ENCODE peak calls at places on chromosomes 3 and 15, in six cellular contexts. Y is SK-N-SH, B is GM12878, W is H1, O is K562, M is HepG2. I is an unnamed sample.
A peak's percentile ranks its signal among the peaks of the same experiment; 100 is the strongest.

GRCh38 chr3:135014575-135014974 is 219.5 kb downstream of the EPHB1 start:
- DNase-seq in B (no peak), M (no peak), Y (no peak), O (no peak), W (no peak), I (no peak)

GRCh38 chr15:79003896-79004295 is 59.0 kb upstream of the CTSH start:
- DNase-seq in Y (no peak), B (no peak), M (no peak), W (no peak), O (no peak), I (no peak)

GRCh38 chr3:125072310-125072709 is 16.5 kb upstream of the HEG1 start:
- DNase-seq in Y (no peak), B (no peak), W (no peak), M (no peak), O (no peak), I (no peak)

GRCh38 chr3:194277547-194278091 is 73.5 kb downstream of the CPN2 start:
- DNase-seq in Y (peak; percentile 49), M (no peak), B (no peak), O (no peak), W (no peak), I (no peak)

GRCh38 chr3:188468196-188468595 is 314.2 kb downstream of the LPP start:
- DNase-seq in O (no peak), Y (no peak), W (no peak), B (no peak), M (no peak), I (no peak)

GRCh38 chr3:81218023-81218422 is 543.4 kb downstream of the GBE1 start:
- DNase-seq in Y (peak; percentile 40), B (no peak), M (peak; percentile 23), W (no peak), O (no peak), I (no peak)

GRCh38 chr15:35460616-35461015 is 85.3 kb downstream of the DPH6 start:
- DNase-seq in W (no peak), Y (no peak), O (no peak), M (no peak), B (no peak), I (no peak)

GRCh38 chr15:93942140-93942808 is 289.1 kb upstream of the MCTP2 start:
- DNase-seq in B (no peak), O (no peak), M (no peak), W (no peak), Y (no peak), I (no peak)

GRCh38 chr3:131277836-131278497 is 103.6 kb upstream of the NUDT16 start:
- DNase-seq in O (no peak), W (no peak), M (no peak), Y (no peak), B (no peak), I (no peak)

GRCh38 chr3:152328841-152329240 is 60.1 kb downstream of the MBNL1 start:
- DNase-seq in O (no peak), B (no peak), M (peak; percentile 78), W (no peak), Y (no peak), I (no peak)

GRCh38 chr3:171404376-171404982 is 55.7 kb downstream of the TNIK start:
- DNase-seq in M (no peak), W (no peak), O (no peak), B (no peak), Y (no peak), I (no peak)

GRCh38 chr3:188431553-188431952 is 277.6 kb downstream of the LPP start:
- DNase-seq in Y (no peak), O (no peak), B (no peak), M (no peak), W (no peak), I (peak; percentile 33)

GRCh38 chr15:60480149-60480548 is 1.2 kb upstream of the ICE2 start:
- DNase-seq in W (no peak), B (peak; percentile 31), O (no peak), Y (no peak), M (no peak), I (no peak)

GRCh38 chr3:172202797-172203196 is 163.4 kb downstream of the FNDC3B start:
- DNase-seq in B (no peak), W (no peak), O (no peak), Y (no peak), M (no peak), I (no peak)

GRCh38 chr3:79672075-79672474 is 95.7 kb downstream of the ROBO1 start:
- DNase-seq in W (no peak), O (no peak), M (no peak), Y (no peak), B (no peak), I (no peak)

GRCh38 chr3:15055019-15055557 is 10.0 kb downstream of the MRPS25 start:
- DNase-seq in M (no peak), W (no peak), B (peak; percentile 54), O (peak; percentile 55), Y (no peak), I (no peak)

GRCh38 chr3:151925876-151926275 is 52.4 kb downstream of the SUCNR1 start:
- DNase-seq in O (no peak), W (no peak), Y (no peak), B (no peak), M (no peak), I (no peak)

GRCh38 chr15:87764461-87765236 is 491.9 kb downstream of the NTRK3 start:
- DNase-seq in W (no peak), M (no peak), Y (peak; percentile 28), B (no peak), O (no peak), I (no peak)

GRCh38 chr3:11390411-11391171 is 118.4 kb downstream of the ATG7 start:
- DNase-seq in B (no peak), Y (no peak), O (no peak), W (no peak), M (no peak), I (no peak)

DNA sequence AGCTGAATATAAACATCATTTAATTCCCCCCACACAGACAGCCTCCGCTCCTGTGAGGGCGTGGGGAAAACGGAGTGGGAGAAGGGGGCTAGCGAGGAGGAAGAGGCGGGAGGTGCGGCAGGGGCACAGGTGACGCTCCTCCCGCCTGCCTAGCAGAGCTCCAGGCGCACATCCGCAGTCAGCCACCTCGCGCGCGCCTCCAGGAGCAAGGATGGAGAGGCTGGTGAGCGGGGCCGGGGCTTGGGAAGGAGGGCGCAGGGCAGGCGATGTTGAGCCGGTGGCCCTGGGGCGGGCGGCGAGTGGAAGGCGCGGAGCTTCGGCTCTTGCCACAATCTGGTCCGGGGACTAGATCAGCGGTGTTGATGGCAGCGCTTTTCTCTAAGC is at the start of gene CD200:
- DNase-seq in Y (peak; percentile 79), M (no peak), B (no peak), O (no peak), W (no peak), I (no peak)
- TF ChIP-seq GABPA in Y (no peak), M (no peak), B (no peak), O (no peak), W (no peak), I (no peak)

GRCh38 chr3:101379695-101380376 is 59.5 kb upstream of the IMPG2 start:
- DNase-seq in O (no peak), B (peak; percentile 76), Y (no peak), M (no peak), W (no peak), I (no peak)

GRCh38 chr3:101384426-101384825 is 64.1 kb upstream of the IMPG2 start:
- DNase-seq in W (no peak), M (no peak), B (no peak), O (no peak), Y (no peak), I (no peak)

GRCh38 chr3:101383156-101383575 is 62.8 kb upstream of the IMPG2 start:
- DNase-seq in W (peak; percentile 47), O (no peak), Y (no peak), B (no peak), M (no peak), I (no peak)

GRCh38 chr3:101383656-101384055 is 63.3 kb upstream of the IMPG2 start:
- DNase-seq in O (no peak), Y (no peak), B (no peak), W (peak; percentile 48), M (no peak), I (no peak)

GRCh38 chr3:101381809-101382208 is 61.4 kb upstream of the IMPG2 start:
- DNase-seq in Y (peak; percentile 25), B (no peak), M (peak; percentile 23), W (no peak), O (no peak), I (no peak)
- TF ChIP-seq GABPA in Y (no peak), B (no peak), M (no peak), W (no peak), O (no peak), I (no peak)

GRCh38 chr3:39473452-39474125 is 6.1 kb downstream of the MOBP start:
- DNase-seq in M (no peak), B (no peak), Y (no peak), O (no peak), W (no peak), I (no peak)
- TF ChIP-seq GABPA in M (no peak), B (no peak), Y (no peak), O (no peak), W (no peak), I (no peak)

GRCh38 chr15:43070249-43070648 is 35.6 kb downstream of the UBR1 start:
- DNase-seq in Y (no peak), M (no peak), W (no peak), B (no peak), O (no peak), I (no peak)

GRCh38 chr15:43070893-43071292 is 34.9 kb downstream of the UBR1 start:
- DNase-seq in B (no peak), M (no peak), Y (no peak), O (no peak), W (no peak), I (no peak)

GRCh38 chr15:43071451-43071850 is 34.4 kb downstream of the UBR1 start:
- DNase-seq in M (no peak), O (no peak), B (no peak), W (no peak), Y (no peak), I (no peak)

DNA sequence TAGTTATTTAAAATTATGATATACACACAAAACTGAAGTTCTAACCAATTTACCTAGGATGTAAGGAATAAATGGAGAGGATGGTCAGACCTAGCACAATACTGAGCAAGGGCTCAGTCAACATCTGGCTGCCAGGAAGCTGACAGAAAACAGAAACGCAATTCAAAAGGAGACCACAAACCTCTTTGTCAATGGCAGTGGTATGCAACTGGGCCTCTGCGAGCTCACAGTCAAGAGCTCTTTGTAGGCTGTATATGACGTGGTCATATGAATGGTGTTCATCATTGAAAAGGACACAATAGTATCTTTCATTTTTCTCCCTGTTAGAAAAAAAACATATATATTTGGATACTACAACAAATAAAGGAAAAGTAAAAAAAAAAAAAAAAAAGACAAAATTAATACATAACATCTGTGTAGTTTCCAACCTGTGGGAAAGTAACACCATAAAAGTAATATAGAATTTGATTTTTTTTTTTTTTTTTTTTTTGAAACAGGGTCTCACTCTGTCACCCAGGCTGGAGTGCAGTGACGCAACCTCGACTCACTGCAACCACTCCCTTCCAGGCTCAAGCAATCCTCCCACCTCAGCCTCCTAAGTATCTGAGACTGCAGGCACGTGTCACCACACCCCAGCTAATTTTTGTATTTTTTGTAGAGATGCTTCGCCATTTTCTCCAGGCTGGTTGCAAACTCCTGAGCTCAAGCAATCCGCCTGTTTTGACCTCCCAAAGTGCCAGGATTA is 37.9 kb downstream of the UBR1 start:
- DNase-seq in M (peak; percentile 18), W (no peak), Y (no peak), B (no peak), O (no peak), I (no peak)
- TF ChIP-seq GABPA in M (no peak), W (no peak), Y (no peak), B (no peak), O (no peak), I (no peak)